ENCODE peak calls at places on chromosomes 1 and 21, in five cellular contexts. W is amniotic stem cell; J is sigmoid colon; M is activated CD4-positive, alpha-beta T cell treated with anti-CD3 and anti-CD28 coated beads for 48 hours; T is activated T-helper 1 cell treated with anti-CD3 and anti-CD28 coated beads, Interleukin-12 subunit alpha, Interleukin-12 subunit beta, Interleukin-2, Interleukin-4 antibody, amounts not matched to agents 30 ng/mL and 10 ng/mL and 1 ng/mL, durations not matched to agents 14 hours and 24 hours and 36 hours. D is an unnamed sample.

GRCh38 chr1:93374334-93375106 is 28.8 kb downstream of the DR1 start:
- DNase-seq in W (no peak), J (no peak), M (no peak), T (no peak), D (no peak)

GRCh38 chr1:231340328-231341013 is 2.4 kb downstream of the SPRTN start:
- DNase-seq in W (no peak), J (no peak), M (no peak), T (no peak), D (no peak)

GRCh38 chr1:223712184-223712855 is at the start of gene CAPN2:
- DNase-seq in W (peak), J (peak), M (peak), T (peak), D (peak)

GRCh38 chr1:36408479-36408878 is 10.8 kb upstream of the LSM10 start:
- DNase-seq in W (peak), J (no peak), M (no peak), T (no peak), D (no peak)

GRCh38 chr1:26907071-26907922 is 6.5 kb downstream of the NR0B2 start:
- DNase-seq in W (peak), J (no peak), M (no peak), T (no peak), D (no peak)

GRCh38 chr1:212591922-212592321 is 16.6 kb upstream of the ATF3 start:
- DNase-seq in W (no peak), J (no peak), M (no peak), T (no peak), D (no peak)

GRCh38 chr1:30706528-30706927 is 16.9 kb downstream of the MATN1 start:
- DNase-seq in W (no peak), J (peak), M (no peak), T (no peak), D (no peak)

GRCh38 chr1:7369866-7370265 is 401.2 kb upstream of the VAMP3 start:
- DNase-seq in W (no peak), J (no peak), M (no peak), T (no peak), D (no peak)

GRCh38 chr1:28354121-28354520 is 15.4 kb upstream of the PHACTR4 start:
- DNase-seq in W (no peak), J (no peak), M (no peak), T (no peak), D (no peak)

GRCh38 chr1:64073705-64074104 is 129.7 kb upstream of the UBE2U start:
- DNase-seq in W (no peak), J (no peak), M (no peak), T (no peak), D (no peak)

GRCh38 chr1:15426492-15427279 is 11.6 kb upstream of the CTRC start:
- DNase-seq in W (no peak), J (peak), M (no peak), T (no peak), D (no peak)

GRCh38 chr1:24503003-24503751 is 541 bp downstream of the RCAN3 start:
- DNase-seq in W (no peak), J (no peak), M (no peak), T (peak), D (no peak)

GRCh38 chr1:2074944-2075740 is 24.9 kb downstream of the PRKCZ start:
- DNase-seq in W (no peak), J (no peak), M (no peak), T (no peak), D (no peak)

GRCh38 chr1:38194486-38194885 is 147.9 kb upstream of the POU3F1 start:
- DNase-seq in W (no peak), J (no peak), M (no peak), T (no peak), D (no peak)

GRCh38 chr1:210233216-210233494 is 559 bp downstream of the SERTAD4 start:
- DNase-seq in W (no peak), J (peak), M (no peak), T (no peak), D (no peak)

GRCh38 chr1:100292711-100293110 is 26.7 kb downstream of the RTCA start:
- DNase-seq in W (no peak), J (no peak), M (no peak), T (no peak), D (no peak)

GRCh38 chr1:167460836-167461235 is 57.5 kb downstream of the CD247 start:
- DNase-seq in W (no peak), J (peak), M (peak), T (no peak), D (no peak)

GRCh38 chr1:239593527-239593926 is 207.2 kb downstream of the CHRM3 start:
- DNase-seq in W (no peak), J (no peak), M (no peak), T (no peak), D (no peak)

GRCh38 chr21:35375115-35375514 is 326.0 kb upstream of the RUNX1 start:
- DNase-seq in W (no peak), J (peak), M (no peak), T (no peak), D (no peak)

GRCh38 chr1:15902882-15903281 is 55.4 kb downstream of the SPEN start:
- DNase-seq in W (peak), J (no peak), M (no peak), T (no peak), D (no peak)

GRCh38 chr21:26966978-26967913 is at the start of gene ADAMTS5:
- DNase-seq in W (peak), J (peak), M (no peak), T (no peak), D (peak)

GRCh38 chr1:2611034-2611501 is 21.7 kb downstream of the MMEL1 start:
- DNase-seq in W (no peak), J (peak), M (peak), T (no peak), D (no peak)

GRCh38 chr1:234114648-234115307 is 210.3 kb downstream of the SLC35F3 start:
- DNase-seq in W (peak), J (no peak), M (peak), T (no peak), D (peak)

GRCh38 chr1:22822371-22822770 is 111.7 kb downstream of the EPHB2 start:
- DNase-seq in W (no peak), J (no peak), M (no peak), T (no peak), D (no peak)

GRCh38 chr1:172040466-172040865 is 199.2 kb downstream of the DNM3 start:
- DNase-seq in W (peak), J (no peak), M (no peak), T (no peak), D (no peak)

GRCh38 chr1:88935522-88936222 is 44.3 kb upstream of the GTF2B start:
- DNase-seq in W (no peak), J (no peak), M (no peak), T (no peak), D (peak)

GRCh38 chr1:118151312-118151937 is 33.6 kb downstream of the SPAG17 start:
- DNase-seq in W (no peak), J (no peak), M (peak), T (no peak), D (no peak)

GRCh38 chr1:54886724-54887664 is at the start of gene DHCR24:
- DNase-seq in W (peak), J (peak), M (peak), T (peak), D (peak)

GRCh38 chr1:205750683-205751651 is 985 bp upstream of the NUCKS1 start:
- DNase-seq in W (no peak), J (no peak), M (no peak), T (no peak), D (no peak)

GRCh38 chr21:17270234-17270633 is 242.6 kb upstream of the CXADR start:
- DNase-seq in W (no peak), J (peak), M (no peak), T (no peak), D (peak)

GRCh38 chr21:43467785-43468184 is 40.9 kb upstream of the SIK1 start:
- DNase-seq in W (no peak), J (peak), M (no peak), T (no peak), D (no peak)

GRCh38 chr1:195765099-195765498 is 843.1 kb downstream of the KCNT2 start:
- DNase-seq in W (no peak), J (no peak), M (no peak), T (no peak), D (no peak)

GRCh38 chr1:79079770-79080169 is 73.2 kb upstream of the ADGRL4 start:
- DNase-seq in W (peak), J (no peak), M (no peak), T (no peak), D (peak)

GRCh38 chr1:2930016-2930815 is 91.1 kb upstream of the ACTRT2 start:
- DNase-seq in W (no peak), J (no peak), M (no peak), T (no peak), D (no peak)

GRCh38 chr1:23178931-23179330 is 10.3 kb upstream of the LUZP1 start:
- DNase-seq in W (no peak), J (no peak), M (no peak), T (no peak), D (no peak)